ENCODE peak calls at places on chromosomes 1 and 21, in eight cellular contexts. E is NCI-H1105; O is NCI-H1436; D is RPMI8226; Z is A172; J is kidney tubule cell; T is stimulated activated CD8-positive, alpha-beta memory T cell treated with anti-CD3 and anti-CD28 coated beads, Interleukin-7, amount 100 ng/mL, for 4 hours; H is nucleus accumbens. X is an unnamed sample.

GRCh38 chr21:42532466-42533181 is 19.0 kb downstream of the SLC37A1 start:
- DNase-seq in E (no peak), D (peak; percentile 53), Z (no peak), T (no peak), H (peak; percentile 27), J (peak; percentile 28), O (no peak), X (peak; percentile 27)

GRCh38 chr1:113452921-113453770 is 62.8 kb downstream of the MAGI3 start:
- DNase-seq in O (no peak), E (no peak), H (no peak), Z (peak; percentile 14), T (no peak), D (peak; percentile 15), J (peak; percentile 30), X (peak; percentile 57)

GRCh38 chr1:94332952-94333351 is 85.2 kb upstream of the ABCD3 start:
- DNase-seq in E (no peak), J (peak; percentile 82), O (no peak), H (no peak), Z (peak; percentile 59), T (no peak), D (no peak), X (peak; percentile 76)

GRCh38 chr21:41947596-41948403 is 6.0 kb downstream of the C2CD2 start:
- DNase-seq in T (no peak), J (peak; percentile 34), O (no peak), E (no peak), D (no peak), Z (peak; percentile 64), H (peak; percentile 74), X (no peak)

GRCh38 chr1:241518447-241519307 is 878 bp downstream of the FH start:
- DNase-seq in Z (peak; percentile 20), J (peak; percentile 26), D (peak; percentile 62), H (peak; percentile 48), E (no peak), T (peak; percentile 12), O (no peak), X (peak; percentile 31)

GRCh38 chr1:32701951-32702598 is 495 bp downstream of the SYNC start:
- DNase-seq in T (no peak), Z (no peak), D (no peak), E (peak; percentile 73), O (no peak), H (no peak), J (peak; percentile 23), X (peak; percentile 59)

GRCh38 chr1:85061711-85062424 is 13.6 kb upstream of the MCOLN3 start:
- DNase-seq in O (peak; percentile 91), D (peak; percentile 42), E (peak; percentile 82), H (peak; percentile 73), T (peak; percentile 64), J (peak; percentile 97), Z (peak; percentile 90), X (peak; percentile 99)

GRCh38 chr1:64469614-64469976 is 334 bp upstream of the CACHD1 start:
- DNase-seq in T (no peak), E (no peak), Z (no peak), D (no peak), O (no peak), H (no peak), J (no peak), X (peak; percentile 40)

GRCh38 chr1:201126832-201127754 is at the start of gene ASCL5:
- DNase-seq in E (peak; percentile 19), H (no peak), Z (peak; percentile 87), T (no peak), O (no peak), J (peak; percentile 60), D (no peak), X (peak; percentile 58)

X was measured in Daoy.